ENCODE peak calls at places on chromosome 21, in four cellular contexts. One of them, this sample, is unnamed.

GRCh38 chr21:26977741-26978140 is 10.9 kb upstream of the ADAMTS5 start:
- DNase-seq in skeletal muscle cell: no peak
- DNase-seq in testis: no peak
- DNase-seq in left colon: no peak
- DNase-seq in this sample: no peak

GRCh38 chr21:46153259-46154154 is 1.9 kb downstream of the FTCD start:
- DNase-seq in skeletal muscle cell: no peak
- DNase-seq in left colon: no peak
- DNase-seq in testis: peak
- DNase-seq in this sample: peak

GRCh38 chr21:44006656-44007055 is 5.5 kb upstream of the TRAPPC10 start:
- DNase-seq in testis: peak
- DNase-seq in left colon: no peak
- DNase-seq in skeletal muscle cell: no peak
- DNase-seq in this sample: no peak

GRCh38 chr21:32184485-32184884 is 94.4 kb downstream of the MIS18A start:
- DNase-seq in skeletal muscle cell: no peak
- DNase-seq in testis: no peak
- DNase-seq in left colon: no peak
- DNase-seq in this sample: no peak

GRCh38 chr21:46211376-46211775 is 17.2 kb downstream of the LSS start:
- DNase-seq in skeletal muscle cell: no peak
- DNase-seq in left colon: peak
- DNase-seq in testis: no peak
- DNase-seq in this sample: no peak

GRCh38 chr21:37370152-37371040 is 3.8 kb downstream of the DYRK1A start:
- DNase-seq in skeletal muscle cell: peak
- DNase-seq in left colon: no peak
- DNase-seq in testis: no peak
- DNase-seq in this sample: no peak

GRCh38 chr21:44471341-44471740 is 16.0 kb downstream of the LRRC3 start:
- DNase-seq in skeletal muscle cell: no peak
- DNase-seq in testis: no peak
- DNase-seq in left colon: no peak
- DNase-seq in this sample: no peak

GRCh38 chr21:14259669-14260458 is 43.9 kb downstream of the RBM11 start:
- DNase-seq in left colon: no peak
- DNase-seq in testis: no peak
- DNase-seq in skeletal muscle cell: peak
- DNase-seq in this sample: peak

GRCh38 chr21:16285646-16286223 is 556.0 kb downstream of the USP25 start:
- DNase-seq in left colon: no peak
- DNase-seq in skeletal muscle cell: no peak
- DNase-seq in testis: no peak
- DNase-seq in this sample: no peak

GRCh38 chr21:44088401-44088780 is 18.8 kb upstream of the PWP2 start:
- DNase-seq in left colon: peak
- DNase-seq in skeletal muscle cell: no peak
- DNase-seq in testis: peak
- DNase-seq in this sample: no peak

GRCh38 chr21:45972716-45973474 is 8.7 kb upstream of the COL6A1 start:
- DNase-seq in testis: peak
- DNase-seq in skeletal muscle cell: peak
- DNase-seq in left colon: peak
- DNase-seq in this sample: no peak

GRCh38 chr21:39016740-39017315 is 166.4 kb downstream of the PSMG1 start:
- DNase-seq in left colon: no peak
- DNase-seq in skeletal muscle cell: no peak
- DNase-seq in testis: no peak
- DNase-seq in this sample: no peak

GRCh38 chr21:40840441-40840840 is 6.5 kb downstream of the DSCAM start:
- DNase-seq in testis: no peak
- DNase-seq in skeletal muscle cell: no peak
- DNase-seq in left colon: no peak
- DNase-seq in this sample: no peak

GRCh38 chr21:27104749-27105439 is 138.0 kb upstream of the ADAMTS5 start:
- DNase-seq in testis: no peak
- DNase-seq in skeletal muscle cell: no peak
- DNase-seq in left colon: no peak
- DNase-seq in this sample: no peak

GRCh38 chr21:41322496-41323382 is 6.1 kb downstream of the FAM3B start:
- DNase-seq in testis: no peak
- DNase-seq in left colon: no peak
- DNase-seq in skeletal muscle cell: no peak
- DNase-seq in this sample: no peak

GRCh38 chr21:42161401-42161956 is 57.5 kb upstream of the ABCG1 start:
- DNase-seq in testis: no peak
- DNase-seq in left colon: no peak
- DNase-seq in skeletal muscle cell: no peak
- DNase-seq in this sample: no peak

GRCh38 chr21:40166291-40166843 is 299.1 kb downstream of the PCP4 start:
- DNase-seq in left colon: no peak
- DNase-seq in testis: no peak
- DNase-seq in skeletal muscle cell: no peak
- DNase-seq in this sample: no peak

GRCh38 chr21:33731447-33731846 is 89.1 kb downstream of the ITSN1 start:
- DNase-seq in skeletal muscle cell: no peak
- DNase-seq in testis: no peak
- DNase-seq in left colon: no peak
- DNase-seq in this sample: no peak

GRCh38 chr21:30014883-30015282 is 75.1 kb upstream of the GRIK1 start:
- DNase-seq in testis: no peak
- DNase-seq in skeletal muscle cell: no peak
- DNase-seq in left colon: no peak
- DNase-seq in this sample: no peak

GRCh38 chr21:14306143-14306907 is 76.6 kb downstream of the HSPA13 start:
- DNase-seq in skeletal muscle cell: no peak
- DNase-seq in left colon: no peak
- DNase-seq in testis: no peak
- DNase-seq in this sample: no peak